ENCODE peak calls at places on chromosome 5, in nine cellular contexts. V is mammary epithelial cell, Z is GM06990, Q is sigmoid colon, E is ovary, F is endodermal cell, T is ascending aorta, X is dorsolateral prefrontal cortex, M is fibroblast of mammary gland. U is an unnamed sample.

GRCh38 chr5:104815212-104815611 is 1252.6 kb upstream of the NUDT12 start:
- DNase-seq in V (no peak), Z (no peak), Q (no peak), E (no peak), F (no peak), T (no peak), X (no peak), M (no peak), U (no peak)

GRCh38 chr5:44390332-44390731 is 1.1 kb upstream of the FGF10 start:
- DNase-seq in V (no peak), Z (no peak), Q (no peak), E (no peak), F (no peak), T (no peak), X (no peak), M (no peak), U (no peak)

GRCh38 chr5:146877783-146878470 is 630 bp downstream of the PPP2R2B start:
- DNase-seq in V (no peak), Z (peak; percentile 3), Q (no peak), E (no peak), F (peak; percentile 81), T (no peak), X (peak; percentile 77), M (no peak), U (no peak)

GRCh38 chr5:28143519-28143918 is 1105.1 kb upstream of the CDH9 start:
- DNase-seq in V (no peak), Z (no peak), Q (no peak), E (no peak), F (no peak), T (no peak), X (no peak), M (no peak), U (no peak)

GRCh38 chr5:72383280-72384205 is 63.4 kb downstream of the PTCD2 start:
- DNase-seq in V (no peak), Z (no peak), Q (no peak), E (no peak), F (peak; percentile 76), T (no peak), X (no peak), M (peak; percentile 70), U (peak; percentile 83)

GRCh38 chr5:33563530-33563929 is 122.8 kb downstream of the TARS1 start:
- DNase-seq in V (no peak), Z (no peak), Q (no peak), E (no peak), F (no peak), T (no peak), X (no peak), M (no peak), U (no peak)

GRCh38 chr5:32326216-32326772 is 13.6 kb upstream of the MTMR12 start:
- DNase-seq in V (peak; percentile 39), Z (no peak), Q (no peak), E (no peak), F (no peak), T (no peak), X (no peak), M (peak; percentile 60), U (peak; percentile 18)

GRCh38 chr5:59583810-59584562 is 309.5 kb downstream of the PDE4D start:
- DNase-seq in V (no peak), Z (no peak), Q (peak; percentile 63), E (no peak), F (no peak), T (no peak), X (no peak), M (no peak), U (peak; percentile 58)

GRCh38 chr5:65482727-65483473 is 1.2 kb upstream of the ADAMTS6 start:
- DNase-seq in V (peak; percentile 58), Z (no peak), Q (no peak), E (no peak), F (peak; percentile 72), T (no peak), X (no peak), M (peak; percentile 87), U (peak; percentile 81)

GRCh38 chr5:22514231-22514630 is 338.9 kb downstream of the CDH12 start:
- DNase-seq in V (peak; percentile 40), Z (no peak), Q (no peak), E (no peak), F (no peak), T (no peak), X (no peak), M (no peak), U (no peak)

GRCh38 chr5:147904110-147904509 is 2.2 kb downstream of the C5orf46 start:
- DNase-seq in V (peak; percentile 85), Z (no peak), Q (no peak), E (no peak), F (no peak), T (no peak), X (no peak), M (no peak), U (no peak)

GRCh38 chr5:138615461-138615860 is 40.3 kb upstream of the HSPA9 start:
- DNase-seq in V (no peak), Z (no peak), Q (no peak), E (no peak), F (no peak), T (no peak), X (no peak), M (no peak), U (no peak)

GRCh38 chr5:138605254-138605972 is 30.2 kb upstream of the HSPA9 start:
- DNase-seq in V (no peak), Z (peak; percentile 24), Q (peak; percentile 28), E (no peak), F (no peak), T (no peak), X (no peak), M (no peak), U (peak; percentile 12)

GRCh38 chr5:138606378-138606777 is 31.2 kb upstream of the HSPA9 start:
- DNase-seq in V (no peak), Z (no peak), Q (peak; percentile 22), E (no peak), F (no peak), T (no peak), X (no peak), M (no peak), U (no peak)

GRCh38 chr5:138611295-138612220 is 36.4 kb upstream of the HSPA9 start:
- DNase-seq in V (no peak), Z (no peak), Q (peak; percentile 66), E (peak; percentile 41), F (peak; percentile 85), T (no peak), X (peak; percentile 63), M (no peak), U (peak; percentile 53)

GRCh38 chr5:138610468-138611294 is 35.5 kb upstream of the HSPA9 start:
- DNase-seq in V (no peak), Z (no peak), Q (peak; percentile 65), E (peak; percentile 52), F (peak; percentile 78), T (no peak), X (peak; percentile 64), M (peak; percentile 24), U (peak; percentile 58)
- TF ChIP-seq CTCF in V (peak; percentile 48), Z (peak; percentile 7), Q (no peak), E (no peak), F (peak; percentile 74), T (no peak), X (peak; percentile 35), M (peak; percentile 35), U (peak; percentile 57)

DNA sequence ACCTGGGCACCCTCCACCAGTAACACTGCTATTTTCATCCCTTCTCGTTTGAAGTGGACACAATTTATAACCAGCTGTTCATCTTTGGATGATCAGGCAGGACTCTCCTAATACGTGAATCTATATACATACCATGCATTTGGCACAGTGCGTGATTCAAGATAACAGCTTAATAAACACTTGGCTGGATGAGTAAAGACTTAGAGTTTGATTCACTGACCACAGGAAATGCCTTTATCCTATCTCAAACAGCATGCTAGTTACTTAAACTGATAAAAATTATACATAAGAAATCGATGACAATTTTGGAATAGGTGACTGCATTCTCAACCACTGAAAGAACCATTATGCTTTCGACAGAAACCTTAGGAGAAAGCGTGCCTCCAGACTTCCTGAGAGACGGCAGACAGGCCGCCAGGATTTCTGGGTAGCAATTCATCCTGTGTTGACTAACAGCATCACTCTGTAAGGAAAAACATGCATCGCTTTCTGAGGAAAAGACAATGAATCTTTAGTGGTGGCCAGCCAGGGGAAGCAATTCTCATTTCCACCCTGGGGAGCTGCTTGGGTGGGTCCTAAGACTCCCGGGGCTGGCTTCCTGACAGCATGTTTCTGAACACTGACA is 9.7 kb downstream of the MRPL36 start:
- DNase-seq in V (peak; percentile 71), Z (no peak), Q (peak; percentile 46), E (no peak), F (no peak), T (no peak), X (peak; percentile 17), M (peak; percentile 73), U (peak; percentile 79)
- H3K4me3 ChIP-seq in V (peak overlapping the region; percentile 41), Z (no peak overlapping the region), Q (no peak overlapping the region), E (no peak overlapping the region), F (no peak overlapping the region), T (no peak overlapping the region), X (no peak overlapping the region), M (no peak overlapping the region), U (peak overlapping the region; percentile 26)

GRCh38 chr5:164326219-164326618 is 820.8 kb downstream of the MAT2B start:
- DNase-seq in V (no peak), Z (no peak), Q (no peak), E (no peak), F (no peak), T (no peak), X (no peak), M (no peak), U (no peak)
- TF ChIP-seq CTCF in V (peak; percentile 37), Z (peak; percentile 31), Q (no peak), E (no peak), F (peak; percentile 50), T (no peak), X (no peak), M (peak; percentile 26), U (peak; percentile 39)

GRCh38 chr5:143064207-143064606 is 294.0 kb downstream of the ARHGAP26 start:
- DNase-seq in V (peak; percentile 46), Z (no peak), Q (no peak), E (no peak), F (no peak), T (no peak), X (no peak), M (peak; percentile 81), U (no peak)

GRCh38 chr5:143065996-143066522 is 295.9 kb downstream of the ARHGAP26 start:
- DNase-seq in V (no peak), Z (no peak), Q (no peak), E (no peak), F (no peak), T (no peak), X (no peak), M (no peak), U (no peak)

GRCh38 chr5:143063175-143063970 is 293.2 kb downstream of the ARHGAP26 start:
- DNase-seq in V (no peak), Z (no peak), Q (peak; percentile 78), E (peak; percentile 85), F (no peak), T (peak; percentile 14), X (no peak), M (peak; percentile 74), U (peak; percentile 79)

GRCh38 chr5:143065185-143065584 is 295.0 kb downstream of the ARHGAP26 start:
- DNase-seq in V (no peak), Z (no peak), Q (no peak), E (no peak), F (no peak), T (no peak), X (no peak), M (peak; percentile 97), U (peak; percentile 84)

DNA sequence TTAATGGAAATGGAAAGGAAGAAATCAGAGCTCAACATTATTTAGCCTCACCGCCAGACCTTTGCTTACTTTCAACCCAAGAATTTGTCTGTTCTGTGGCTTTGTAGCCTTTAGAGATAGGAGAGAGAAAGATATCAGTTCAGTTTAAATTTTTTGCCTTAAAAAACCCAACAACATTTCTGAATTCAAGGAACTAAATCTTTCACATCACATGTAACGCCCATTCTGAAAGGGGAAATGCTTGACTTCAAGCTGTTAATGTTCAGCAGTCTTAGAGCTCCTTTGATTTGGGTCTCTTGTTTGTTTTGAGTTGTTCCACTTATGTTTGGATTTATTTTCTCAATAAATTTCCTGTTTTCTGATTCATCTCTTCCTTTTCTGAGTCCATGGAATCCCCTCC is 294.5 kb downstream of the ARHGAP26 start:
- DNase-seq in V (no peak), Z (no peak), Q (no peak), E (no peak), F (no peak), T (no peak), X (no peak), M (no peak), U (peak; percentile 40)
- H3K4me3 ChIP-seq in V (no peak overlapping the region), Z (no peak overlapping the region), Q (no peak overlapping the region), E (no peak overlapping the region), F (no peak overlapping the region), T (no peak overlapping the region), X (no peak overlapping the region), M (no peak overlapping the region), U (no peak overlapping the region)